ENCODE peak calls at places on chromosomes 11 and 22, in seven cellular contexts. Y is stomach, M is GM12891, D is HCT116, O is uterus, A is adrenal gland, Q is body of pancreas. K is an unnamed sample.

GRCh38 chr22:44594951-44595350 is 96.9 kb upstream of the RTL6 start:
- DNase-seq in Y (no peak), M (no peak), D (no peak), O (no peak), A (no peak), Q (no peak), K (no peak)

GRCh38 chr22:24440718-24441405 is 13.5 kb downstream of the ADORA2A start:
- DNase-seq in Y (peak), M (no peak), D (no peak), O (peak), A (peak), Q (no peak), K (no peak)

GRCh38 chr11:57255618-57256017 is 18.6 kb upstream of the APLNR start:
- DNase-seq in Y (no peak), M (no peak), D (no peak), O (no peak), A (no peak), Q (no peak), K (no peak)

GRCh38 chr22:38313384-38313955 is 3.8 kb downstream of the CSNK1E start:
- DNase-seq in Y (peak), M (no peak), D (no peak), O (peak), A (peak), Q (peak), K (peak)

GRCh38 chr22:19687561-19688300 is 26.6 kb upstream of the SEPTIN5 start:
- DNase-seq in Y (no peak), M (no peak), D (no peak), O (no peak), A (no peak), Q (no peak), K (no peak)

GRCh38 chr22:27258773-27259172 is 542.8 kb downstream of the MN1 start:
- DNase-seq in Y (no peak), M (no peak), D (no peak), O (no peak), A (no peak), Q (no peak), K (no peak)

GRCh38 chr11:4072668-4073285 is 21.8 kb upstream of the RRM1 start:
- DNase-seq in Y (peak), M (peak), D (peak), O (peak), A (peak), Q (peak), K (no peak)

GRCh38 chr11:77156396-77157195 is 28.6 kb downstream of the MYO7A start:
- DNase-seq in Y (no peak), M (no peak), D (no peak), O (no peak), A (no peak), Q (no peak), K (no peak)

GRCh38 chr11:125903753-125904659 is at the start of gene DDX25:
- DNase-seq in Y (no peak), M (no peak), D (no peak), O (no peak), A (peak), Q (no peak), K (no peak)

GRCh38 chr11:44564653-44565007 is 833 bp upstream of the CD82 start:
- DNase-seq in Y (peak), M (no peak), D (no peak), O (no peak), A (peak), Q (peak), K (peak)

GRCh38 chr11:4118107-4118506 is 23.5 kb downstream of the RRM1 start:
- DNase-seq in Y (no peak), M (no peak), D (no peak), O (no peak), A (no peak), Q (no peak), K (no peak)

GRCh38 chr22:37267661-37268413 is 14.5 kb upstream of the CYTH4 start:
- DNase-seq in Y (no peak), M (no peak), D (no peak), O (no peak), A (no peak), Q (no peak), K (no peak)

GRCh38 chr11:78916759-78917158 is 342.1 kb upstream of the NARS2 start:
- DNase-seq in Y (no peak), M (no peak), D (no peak), O (no peak), A (no peak), Q (no peak), K (no peak)

GRCh38 chr11:60859616-60860250 is 4.0 kb upstream of the PTGDR2 start:
- DNase-seq in Y (no peak), M (no peak), D (no peak), O (no peak), A (no peak), Q (no peak), K (no peak)

GRCh38 chr11:26677566-26677965 is 44.3 kb downstream of the SLC5A12 start:
- DNase-seq in Y (no peak), M (no peak), D (no peak), O (no peak), A (no peak), Q (no peak), K (no peak)

GRCh38 chr11:109795234-109795633 is 298.0 kb upstream of the ZC3H12C start:
- DNase-seq in Y (no peak), M (no peak), D (no peak), O (no peak), A (peak), Q (peak), K (no peak)

GRCh38 chr11:17593466-17594245 is 46.6 kb downstream of the OTOG start:
- DNase-seq in Y (no peak), M (no peak), D (no peak), O (no peak), A (peak), Q (no peak), K (no peak)

GRCh38 chr11:21811572-21811971 is 381.3 kb upstream of the ANO5 start:
- DNase-seq in Y (no peak), M (no peak), D (no peak), O (no peak), A (no peak), Q (no peak), K (no peak)

GRCh38 chr11:112025682-112026081 is 474 bp downstream of the DLAT start:
- DNase-seq in Y (no peak), M (peak), D (no peak), O (no peak), A (no peak), Q (no peak), K (no peak)

GRCh38 chr11:11316651-11317050 is 36.4 kb downstream of the CSNK2A3 start:
- DNase-seq in Y (no peak), M (no peak), D (no peak), O (no peak), A (no peak), Q (no peak), K (no peak)
- TF ChIP-seq POLR2A in Y (no peak), M (no peak), D (no peak), O (no peak), A (no peak), Q (no peak), K (no peak)

GRCh38 chr11:65418681-65419459 is 3.7 kb upstream of the NEAT1 start:
- DNase-seq in Y (peak), M (peak), D (peak), O (peak), A (peak), Q (peak), K (peak)
- TF ChIP-seq POLR2A in Y (no peak), M (peak), D (peak), O (peak), A (no peak), Q (no peak), K (peak)

GRCh38 chr11:33734441-33735165 is 1.6 kb downstream of the CD59 start:
- DNase-seq in Y (peak), M (no peak), D (no peak), O (no peak), A (no peak), Q (no peak), K (no peak)
- TF ChIP-seq POLR2A in Y (no peak), M (no peak), D (no peak), O (peak), A (no peak), Q (no peak), K (peak)

GRCh38 chr22:39984750-39985149 is 10.0 kb upstream of the FAM83F start:
- DNase-seq in Y (no peak), M (no peak), D (no peak), O (no peak), A (no peak), Q (no peak), K (no peak)

GRCh38 chr22:39984006-39984405 is 10.7 kb upstream of the FAM83F start:
- DNase-seq in Y (no peak), M (no peak), D (no peak), O (no peak), A (no peak), Q (no peak), K (no peak)

GRCh38 chr22:39983346-39983745 is 11.4 kb upstream of the FAM83F start:
- DNase-seq in Y (no peak), M (no peak), D (no peak), O (no peak), A (no peak), Q (no peak), K (no peak)

GRCh38 chr22:39988386-39989114 is 6.2 kb upstream of the FAM83F start:
- DNase-seq in Y (no peak), M (no peak), D (no peak), O (no peak), A (no peak), Q (no peak), K (no peak)

GRCh38 chr22:39985383-39986045 is 9.2 kb upstream of the FAM83F start:
- DNase-seq in Y (no peak), M (no peak), D (no peak), O (no peak), A (no peak), Q (no peak), K (no peak)
- TF ChIP-seq POLR2A in Y (no peak), M (no peak), D (no peak), O (no peak), A (no peak), Q (no peak), K (no peak)

GRCh38 chr11:64305691-64306562 is 603 bp downstream of the ESRRA start:
- DNase-seq in Y (peak), M (no peak), D (peak), O (peak), A (peak), Q (peak), K (peak)
- TF ChIP-seq POLR2A in Y (no peak), M (peak), D (peak), O (no peak), A (peak), Q (peak), K (no peak)

GRCh38 chr11:68890490-68891231 is 13.0 kb downstream of the MRPL21 start:
- DNase-seq in Y (peak), M (no peak), D (no peak), O (peak), A (peak), Q (peak), K (peak)

GRCh38 chr11:68893282-68893681 is 10.3 kb downstream of the MRPL21 start:
- DNase-seq in Y (no peak), M (no peak), D (no peak), O (no peak), A (no peak), Q (no peak), K (no peak)

GRCh38 chr11:68892576-68892975 is 11.1 kb downstream of the MRPL21 start:
- DNase-seq in Y (no peak), M (no peak), D (no peak), O (no peak), A (no peak), Q (no peak), K (no peak)

GRCh38 chr11:68891356-68891948 is 12.2 kb downstream of the MRPL21 start:
- DNase-seq in Y (no peak), M (no peak), D (no peak), O (no peak), A (no peak), Q (no peak), K (no peak)

DNA sequence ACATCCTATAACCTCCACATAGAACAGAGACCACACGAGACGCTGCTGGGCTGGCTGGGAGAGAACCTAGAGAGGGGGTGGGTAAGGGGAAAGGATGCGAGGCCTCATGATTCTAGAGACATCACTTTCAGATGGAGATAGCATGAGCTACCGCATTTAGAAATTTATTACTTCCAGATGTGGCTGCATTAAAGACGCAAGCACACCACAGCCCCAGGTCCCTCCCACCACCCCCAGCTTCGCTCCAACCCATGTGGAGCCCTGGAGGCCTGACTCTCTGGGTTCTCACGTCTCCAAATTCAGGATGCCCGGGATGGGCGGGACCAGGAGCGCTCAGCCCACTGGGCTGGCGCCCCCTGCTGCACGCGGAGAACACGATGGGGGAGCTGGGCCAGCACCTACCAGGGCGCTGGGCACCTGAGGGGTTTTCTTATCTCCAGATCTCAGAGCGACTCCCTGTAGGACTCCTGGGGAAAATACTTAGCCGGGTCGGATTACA is 13.6 kb downstream of the MRPL21 start:
- DNase-seq in Y (no peak), M (no peak), D (no peak), O (peak), A (no peak), Q (no peak), K (peak)
- TF ChIP-seq POLR2A in Y (no peak), M (no peak), D (no peak), O (no peak), A (no peak), Q (no peak), K (no peak)

K was measured in heart left ventricle.